ENCODE peak calls at places on chromosomes 4 and X, in six cellular contexts. P, Z, B, X, O and A are unnamed samples.

GRCh38 chrX:109140463-109140862 is 341.4 kb downstream of the GUCY2F start:
- DNase-seq in P (no peak), Z (no peak), B (no peak), X (no peak), O (no peak), A (no peak)

GRCh38 chr4:151045907-151046306 is 30.8 kb upstream of the LRBA start:
- DNase-seq in P (no peak), Z (no peak), B (peak; percentile 15), X (no peak), O (no peak), A (no peak)

GRCh38 chrX:11137543-11138139 is 26.5 kb downstream of the HCCS start:
- DNase-seq in P (no peak), Z (peak; percentile 52), B (peak; percentile 30), X (peak; percentile 75), O (no peak), A (peak; percentile 63)

GRCh38 chr4:48388504-48389154 is 47.3 kb downstream of the SLAIN2 start:
- DNase-seq in P (no peak), Z (peak; percentile 74), B (peak; percentile 60), X (peak; percentile 61), O (no peak), A (peak; percentile 59)

GRCh38 chrX:72016881-72017783 is 106.5 kb downstream of the NHSL2 start:
- DNase-seq in P (no peak), Z (no peak), B (no peak), X (no peak), O (no peak), A (no peak)

GRCh38 chr4:38037627-38038026 is 77.4 kb downstream of the PTTG2 start:
- DNase-seq in P (no peak), Z (no peak), B (no peak), X (no peak), O (no peak), A (no peak)

GRCh38 chr4:165784672-165785071 is 88.4 kb upstream of the TLL1 start:
- DNase-seq in P (no peak), Z (no peak), B (no peak), X (no peak), O (no peak), A (no peak)

GRCh38 chr4:89162486-89162885 is 51.2 kb downstream of the TIGD2 start:
- DNase-seq in P (no peak), Z (no peak), B (no peak), X (no peak), O (no peak), A (no peak)

GRCh38 chrX:46770817-46771163 is 11.9 kb upstream of the SLC9A7 start:
- DNase-seq in P (peak; percentile 57), Z (peak; percentile 90), B (peak; percentile 89), X (peak; percentile 80), O (no peak), A (peak; percentile 89)

GRCh38 chr4:66000500-66001117 is 330.3 kb upstream of the EPHA5 start:
- DNase-seq in P (no peak), Z (no peak), B (no peak), X (no peak), O (no peak), A (no peak)

GRCh38 chr4:168076989-168077725 is 15.2 kb upstream of the ANXA10 start:
- DNase-seq in P (peak; percentile 18), Z (peak; percentile 71), B (peak; percentile 80), X (peak; percentile 88), O (peak; percentile 47), A (peak; percentile 56)

GRCh38 chr4:55512922-55513571 is 33.7 kb downstream of the CLOCK start:
- DNase-seq in P (no peak), Z (peak; percentile 77), B (peak; percentile 64), X (no peak), O (no peak), A (no peak)

GRCh38 chr4:152118819-152119553 is 358.2 kb upstream of the GATB start:
- DNase-seq in P (no peak), Z (no peak), B (no peak), X (no peak), O (no peak), A (no peak)

GRCh38 chr4:115575851-115576250 is 462.4 kb upstream of the NDST4 start:
- DNase-seq in P (no peak), Z (no peak), B (no peak), X (no peak), O (no peak), A (no peak)

GRCh38 chr4:105923507-105924238 is 28.4 kb downstream of the NPNT start:
- DNase-seq in P (peak; percentile 18), Z (no peak), B (peak; percentile 53), X (no peak), O (no peak), A (no peak)

GRCh38 chrX:6184900-6185515 is 43.7 kb downstream of the NLGN4X start:
- DNase-seq in P (no peak), Z (no peak), B (peak; percentile 55), X (no peak), O (no peak), A (no peak)

GRCh38 chr4:11151500-11151899 is 277.2 kb downstream of the HS3ST1 start:
- DNase-seq in P (no peak), Z (no peak), B (no peak), X (no peak), O (no peak), A (no peak)

GRCh38 chrX:2607113-2607512 is 84.0 kb upstream of the CD99 start:
- DNase-seq in P (no peak), Z (no peak), B (no peak), X (no peak), O (no peak), A (no peak)

GRCh38 chrX:2614911-2615310 is 76.2 kb upstream of the CD99 start:
- DNase-seq in P (peak; percentile 32), Z (peak; percentile 83), B (peak; percentile 65), X (peak; percentile 91), O (no peak), A (peak; percentile 88)

GRCh38 chrX:2608638-2609430 is 82.3 kb upstream of the CD99 start:
- DNase-seq in P (peak; percentile 19), Z (peak; percentile 72), B (peak; percentile 90), X (peak; percentile 86), O (peak; percentile 59), A (peak; percentile 83)

GRCh38 chrX:2609431-2610238 is 81.5 kb upstream of the CD99 start:
- DNase-seq in P (no peak), Z (peak; percentile 17), B (peak; percentile 34), X (peak; percentile 22), O (no peak), A (no peak)

DNA sequence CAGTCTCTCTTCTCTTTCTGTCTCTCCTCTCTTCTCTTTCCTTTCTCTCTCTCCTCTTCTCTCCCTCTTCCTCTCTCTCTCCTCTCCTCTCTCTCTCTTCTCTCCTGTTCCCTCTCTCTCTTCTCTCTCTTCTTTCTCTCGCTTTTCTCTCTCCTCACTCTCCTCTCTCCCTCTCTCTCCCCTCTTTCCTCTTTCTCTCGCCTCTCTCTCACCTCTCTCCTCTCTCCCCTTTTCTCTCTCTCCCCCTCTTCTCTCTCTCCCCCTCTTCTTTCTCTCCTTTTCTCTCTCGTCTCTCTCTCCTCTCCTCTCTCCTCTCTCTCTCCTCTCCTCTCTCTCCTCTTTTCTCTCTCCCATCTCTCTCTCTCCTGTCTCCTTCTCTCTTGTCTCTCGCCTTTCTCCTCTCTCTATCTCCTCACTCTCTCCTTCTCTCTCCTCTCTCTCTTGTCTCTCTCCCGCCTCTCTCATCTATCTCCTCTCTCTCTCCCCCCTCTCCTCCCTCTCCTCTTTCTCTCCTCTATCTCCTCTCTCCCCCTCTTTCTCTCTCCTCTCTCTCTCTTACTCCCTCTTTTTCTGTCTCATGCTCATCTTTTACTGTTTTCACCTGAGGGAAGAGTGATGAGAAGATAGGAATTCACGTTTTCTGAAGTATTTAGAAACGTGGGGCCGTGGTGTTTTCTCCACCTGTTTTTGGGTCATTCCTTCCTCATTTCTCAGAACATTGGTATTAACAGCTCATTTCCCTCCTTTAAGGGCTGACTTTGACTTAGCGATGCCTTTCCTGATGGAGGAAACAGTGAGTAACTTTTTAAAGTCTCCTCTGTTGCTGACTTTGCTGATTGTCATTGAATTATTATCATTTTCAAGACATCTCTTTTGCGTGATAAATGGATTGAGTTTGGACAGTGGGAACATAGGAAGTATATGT is 80.6 kb upstream of the CD99 start:
- DNase-seq in P (no peak), Z (peak; percentile 20), B (no peak), X (no peak), O (no peak), A (peak; percentile 21)
- TF ChIP-seq CTCF in P (no peak), Z (no peak), B (no peak), X (no peak), O (no peak), A (no peak)

GRCh38 chr4:76074995-76075600 is 589 bp downstream of the ART3 start:
- DNase-seq in P (no peak), Z (no peak), B (no peak), X (no peak), O (no peak), A (no peak)
- H3K4me3 ChIP-seq in P (no peak overlapping the region), Z (no peak overlapping the region), B (no peak overlapping the region), X (no peak overlapping the region), O (peak overlapping the region; percentile 10), A (no peak overlapping the region)

GRCh38 chrX:63503541-63503940 is 152.4 kb upstream of the SPIN4 start:
- DNase-seq in P (no peak), Z (peak; percentile 20), B (peak; percentile 2), X (peak; percentile 54), O (no peak), A (peak; percentile 71)

GRCh38 chrX:63511361-63511760 is 160.2 kb upstream of the SPIN4 start:
- DNase-seq in P (no peak), Z (no peak), B (peak; percentile 19), X (no peak), O (no peak), A (no peak)

GRCh38 chrX:63508668-63509067 is 157.5 kb upstream of the SPIN4 start:
- DNase-seq in P (no peak), Z (no peak), B (no peak), X (no peak), O (no peak), A (no peak)

GRCh38 chrX:63506320-63506719 is 155.2 kb upstream of the SPIN4 start:
- DNase-seq in P (no peak), Z (peak; percentile 56), B (peak; percentile 50), X (peak; percentile 64), O (no peak), A (peak; percentile 47)
- TF ChIP-seq CTCF in P (no peak), Z (peak; percentile 43), B (peak; percentile 27), X (peak; percentile 39), O (peak; percentile 42), A (peak; percentile 58)

GRCh38 chr4:56959064-56959463 is 18.3 kb downstream of the NOA1 start:
- DNase-seq in P (no peak), Z (no peak), B (no peak), X (no peak), O (no peak), A (no peak)

GRCh38 chr4:56958111-56958517 is 19.3 kb downstream of the NOA1 start:
- DNase-seq in P (peak; percentile 87), Z (peak; percentile 100), B (peak; percentile 97), X (peak; percentile 99), O (peak; percentile 73), A (peak; percentile 97)

DNA sequence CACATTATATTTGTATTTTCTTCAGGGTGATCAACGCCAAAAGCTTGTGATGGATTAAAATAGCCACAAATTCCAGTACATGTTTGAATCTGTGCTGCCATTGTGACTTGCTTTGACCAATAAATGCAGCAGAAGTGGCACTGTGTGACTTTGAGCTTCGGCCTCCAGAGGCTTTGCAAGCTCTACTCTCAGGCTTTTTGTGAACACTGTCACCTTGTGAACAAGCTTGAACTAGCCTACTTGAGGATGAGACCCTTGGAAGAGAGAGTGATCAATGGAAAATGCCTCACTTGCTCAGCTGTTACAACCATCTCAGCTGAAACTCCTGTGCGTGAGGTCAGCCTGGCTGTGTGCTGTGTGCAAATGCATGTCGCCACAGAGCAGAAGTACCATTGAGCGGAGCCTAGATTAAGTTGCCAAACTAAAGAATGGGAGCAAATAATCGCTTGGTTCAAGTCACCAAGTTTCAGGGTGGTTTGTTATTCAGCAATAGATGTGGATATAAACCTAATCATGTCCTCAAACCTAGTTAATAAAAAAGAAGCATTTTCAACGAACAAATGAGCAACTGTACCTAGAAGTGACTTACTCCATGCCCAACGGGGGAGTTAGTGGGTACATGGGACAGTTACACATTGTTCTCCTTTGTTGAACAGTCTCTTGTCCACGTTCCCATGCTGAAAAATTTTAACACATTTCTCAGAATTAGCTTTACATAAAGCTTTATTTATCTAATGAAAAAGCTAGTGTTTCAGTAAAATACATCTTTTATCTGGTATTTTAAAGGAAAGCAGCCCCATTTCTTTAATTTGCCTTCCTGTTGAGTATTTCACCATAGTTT is 23.5 kb downstream of the NOA1 start:
- DNase-seq in P (no peak), Z (no peak), B (peak; percentile 23), X (no peak), O (no peak), A (no peak)
- H3K4me3 ChIP-seq in P (no peak overlapping the region), Z (no peak overlapping the region), B (no peak overlapping the region), X (no peak overlapping the region), O (no peak overlapping the region), A (no peak overlapping the region)